ENCODE peak calls at places on chromosomes 3 and 15, in seven cellular contexts. Z is PC-9, B is neuronal stem cell, L is colonic mucosa, C is gastrocnemius medialis, M is adipocyte, F is mucosa of descending colon. H is an unnamed sample.

GRCh38 chr15:26634319-26634718 is 138.5 kb downstream of the GABRB3 start:
- DNase-seq in Z (no peak), B (peak; percentile 67), L (no peak), C (no peak), M (no peak), F (no peak), H (no peak)

GRCh38 chr15:98428253-98428989 is 219.9 kb upstream of the IGF1R start:
- DNase-seq in Z (no peak), B (peak; percentile 73), L (peak; percentile 73), C (peak; percentile 26), M (peak; percentile 88), F (peak; percentile 79), H (peak; percentile 77)

GRCh38 chr3:14885307-14885706 is 62.1 kb upstream of the NR2C2 start:
- DNase-seq in Z (peak; percentile 89), B (no peak), L (no peak), C (no peak), M (no peak), F (no peak), H (no peak)

GRCh38 chr3:156469456-156469855 is 85.5 kb downstream of the SSR3 start:
- DNase-seq in Z (no peak), B (no peak), L (no peak), C (no peak), M (peak; percentile 55), F (no peak), H (no peak)

GRCh38 chr15:70034596-70034995 is 63.1 kb downstream of the TLE3 start:
- DNase-seq in Z (no peak), B (no peak), L (no peak), C (no peak), M (no peak), F (no peak), H (no peak)

GRCh38 chr15:99454941-99455795 is 110.6 kb upstream of the MEF2A start:
- DNase-seq in Z (peak; percentile 86), B (no peak), L (no peak), C (peak; percentile 91), M (peak; percentile 95), F (peak; percentile 51), H (peak; percentile 98)

GRCh38 chr3:179071161-179071568 is 444 bp downstream of the ZMAT3 start:
- DNase-seq in Z (peak; percentile 51), B (no peak), L (peak; percentile 37), C (peak; percentile 13), M (peak; percentile 77), F (no peak), H (no peak)

GRCh38 chr3:150005243-150006102 is 34.8 kb upstream of the PFN2 start:
- DNase-seq in Z (no peak), B (no peak), L (no peak), C (no peak), M (peak; percentile 45), F (no peak), H (no peak)

GRCh38 chr3:79326642-79327041 is 441.2 kb downstream of the ROBO1 start:
- DNase-seq in Z (no peak), B (no peak), L (no peak), C (no peak), M (peak; percentile 66), F (no peak), H (no peak)

GRCh38 chr15:92200891-92201290 is 192.8 kb upstream of the ST8SIA2 start:
- DNase-seq in Z (no peak), B (no peak), L (no peak), C (no peak), M (no peak), F (no peak), H (no peak)

GRCh38 chr3:61464785-61465184 is 96.6 kb upstream of the PTPRG start:
- DNase-seq in Z (no peak), B (no peak), L (no peak), C (no peak), M (no peak), F (no peak), H (no peak)

GRCh38 chr3:49158108-49158709 is 7.9 kb downstream of the CCDC71 start:
- DNase-seq in Z (no peak), B (no peak), L (peak; percentile 79), C (no peak), M (no peak), F (peak; percentile 68), H (no peak)

GRCh38 chr3:72487078-72487765 is 361.0 kb downstream of the SHQ1 start:
- DNase-seq in Z (peak; percentile 80), B (no peak), L (peak; percentile 52), C (peak; percentile 80), M (peak; percentile 91), F (peak; percentile 64), H (peak; percentile 79)

GRCh38 chr3:41318520-41318919 is 119.2 kb downstream of the CTNNB1 start:
- DNase-seq in Z (peak; percentile 54), B (no peak), L (no peak), C (no peak), M (no peak), F (no peak), H (no peak)

GRCh38 chr15:54481819-54482218 is 503.6 kb downstream of the UNC13C start:
- DNase-seq in Z (no peak), B (no peak), L (no peak), C (no peak), M (no peak), F (no peak), H (no peak)

GRCh38 chr3:66572938-66573710 is 72.3 kb upstream of the LRIG1 start:
- DNase-seq in Z (no peak), B (peak; percentile 29), L (no peak), C (no peak), M (no peak), F (no peak), H (no peak)

GRCh38 chr15:37031198-37031597 is 69.2 kb downstream of the MEIS2 start:
- DNase-seq in Z (no peak), B (no peak), L (no peak), C (no peak), M (peak; percentile 72), F (no peak), H (no peak)

GRCh38 chr3:43105597-43106292 is at the start of gene POMGNT2:
- DNase-seq in Z (peak; percentile 63), B (peak; percentile 82), L (peak; percentile 93), C (peak; percentile 86), M (peak; percentile 94), F (peak; percentile 94), H (peak; percentile 84)

GRCh38 chr15:62737551-62737950 is 305.0 kb upstream of the TPM1 start:
- DNase-seq in Z (peak; percentile 36), B (no peak), L (no peak), C (no peak), M (no peak), F (no peak), H (no peak)

GRCh38 chr15:45499426-45499825 is 23.1 kb downstream of the SLC30A4 start:
- DNase-seq in Z (no peak), B (no peak), L (no peak), C (no peak), M (peak; percentile 46), F (no peak), H (no peak)

GRCh38 chr3:29642393-29643033 is 361.6 kb downstream of the RBMS3 start:
- DNase-seq in Z (no peak), B (no peak), L (peak; percentile 25), C (peak; percentile 67), M (peak; percentile 57), F (no peak), H (no peak)

GRCh38 chr3:49013738-49014660 is 4.4 kb downstream of the DALRD3 start:
- DNase-seq in Z (no peak), B (no peak), L (peak; percentile 61), C (no peak), M (no peak), F (peak; percentile 81), H (no peak)

GRCh38 chr3:54511766-54512365 is 389.5 kb downstream of the CACNA2D3 start:
- DNase-seq in Z (no peak), B (no peak), L (no peak), C (no peak), M (no peak), F (no peak), H (no peak)

GRCh38 chr3:113051827-113052226 is 61.0 kb downstream of the GTPBP8 start:
- DNase-seq in Z (no peak), B (no peak), L (no peak), C (peak; percentile 15), M (peak; percentile 42), F (no peak), H (no peak)

GRCh38 chr3:105353485-105354161 is 13.1 kb upstream of the ALCAM start:
- DNase-seq in Z (peak; percentile 64), B (no peak), L (no peak), C (no peak), M (peak; percentile 59), F (no peak), H (no peak)

GRCh38 chr3:167372138-167372537 is 8.0 kb downstream of the ZBBX start:
- DNase-seq in Z (no peak), B (no peak), L (no peak), C (no peak), M (no peak), F (no peak), H (no peak)

GRCh38 chr3:119663885-119664284 is 3.5 kb upstream of the POPDC2 start:
- DNase-seq in Z (no peak), B (no peak), L (no peak), C (no peak), M (no peak), F (no peak), H (no peak)

GRCh38 chr3:38585791-38586420 is 63.6 kb downstream of the SCN5A start:
- DNase-seq in Z (no peak), B (no peak), L (no peak), C (no peak), M (no peak), F (no peak), H (peak; percentile 48)

GRCh38 chr3:23981955-23982354 is 36.9 kb downstream of the NR1D2 start:
- DNase-seq in Z (no peak), B (no peak), L (no peak), C (no peak), M (no peak), F (no peak), H (no peak)

GRCh38 chr3:60046212-60046611 is 996.4 kb upstream of the CFAP20DC start:
- DNase-seq in Z (no peak), B (no peak), L (no peak), C (no peak), M (no peak), F (no peak), H (no peak)

GRCh38 chr3:25895443-25895842 is 105.6 kb downstream of the OXSM start:
- DNase-seq in Z (no peak), B (no peak), L (no peak), C (no peak), M (no peak), F (no peak), H (no peak)
- H3K4me1 ChIP-seq in Z (no peaks in the 10 kb centered on the region), B (no peaks in the 10 kb centered on the region), L (no peaks in the 10 kb centered on the region), C (no peaks in the 10 kb centered on the region), M (no peaks in the 10 kb centered on the region), F (no peaks in the 10 kb centered on the region), H (no peaks in the 10 kb centered on the region)

GRCh38 chr3:127012091-127012490 is 29.2 kb downstream of the PLXNA1 start:
- DNase-seq in Z (no peak), B (no peak), L (no peak), C (no peak), M (no peak), F (no peak), H (no peak)
- H3K4me1 ChIP-seq in Z (peaks cover 7% of the 10 kb centered on the region), B (peaks cover 10% of the 10 kb centered on the region), L (no peaks in the 10 kb centered on the region), C (no peaks in the 10 kb centered on the region), M (peaks cover 28% of the 10 kb centered on the region), F (no peaks in the 10 kb centered on the region), H (no peaks in the 10 kb centered on the region)

GRCh38 chr15:101010781-101011180 is 91.6 kb downstream of the LRRK1 start:
- DNase-seq in Z (no peak), B (no peak), L (peak; percentile 10), C (no peak), M (no peak), F (no peak), H (peak; percentile 55)
- H3K4me1 ChIP-seq in Z (peaks cover 4% of the 10 kb centered on the region), B (peaks cover 9% of the 10 kb centered on the region), L (peaks cover 4% of the 10 kb centered on the region), C (no peaks in the 10 kb centered on the region), M (peaks cover 6% of the 10 kb centered on the region), F (peaks cover 14% of the 10 kb centered on the region), H (no peaks in the 10 kb centered on the region)

GRCh38 chr15:85491663-85492062 is 111.3 kb downstream of the AKAP13 start:
- DNase-seq in Z (no peak), B (no peak), L (no peak), C (no peak), M (no peak), F (no peak), H (no peak)
- H3K4me1 ChIP-seq in Z (peaks cover 30% of the 10 kb centered on the region), B (peaks cover 8% of the 10 kb centered on the region), L (no peaks in the 10 kb centered on the region), C (peaks cover 25% of the 10 kb centered on the region), M (peaks cover 12% of the 10 kb centered on the region), F (peaks cover 23% of the 10 kb centered on the region), H (peaks cover 69% of the 10 kb centered on the region)

H was measured in right atrium auricular region.